ENCODE peak calls at places on chromosomes 3 and 15, in seven cellular contexts. F, A, I, Y, M, T and D are unnamed samples. For H3K36me3, the result is how much of the 10 kb centered on the place peaks cover.

GRCh38 chr3:179882322-179882721 is 154.4 kb downstream of the PEX5L start:
- DNase-seq in Y (peak), M (no peak), F (no peak), T (no peak), I (no peak), A (no peak), D (no peak)

GRCh38 chr3:55245391-55245790 is 241.7 kb downstream of the WNT5A start:
- DNase-seq in I (no peak), T (no peak), Y (no peak), M (no peak), A (no peak), F (no peak), D (no peak)

GRCh38 chr3:73602171-73602570 is 22.6 kb downstream of the PDZRN3 start:
- DNase-seq in I (no peak), A (no peak), Y (peak), M (no peak), F (peak), T (no peak), D (peak)

GRCh38 chr15:79403501-79403900 is 28.6 kb upstream of the MINAR1 start:
- DNase-seq in Y (peak), F (peak), A (no peak), M (no peak), T (no peak), I (no peak), D (no peak)

GRCh38 chr15:100061944-100062343 is 279.8 kb downstream of the ADAMTS17 start:
- DNase-seq in T (no peak), F (no peak), M (no peak), I (no peak), Y (no peak), A (no peak), D (no peak)

GRCh38 chr3:59563072-59563605 is 513.3 kb upstream of the CFAP20DC start:
- DNase-seq in T (no peak), A (no peak), M (peak), I (no peak), F (peak), Y (peak), D (no peak)

GRCh38 chr15:74314897-74315438 is 52.5 kb downstream of the CYP11A1 start:
- DNase-seq in T (no peak), F (no peak), Y (peak), I (no peak), M (no peak), A (no peak), D (no peak)

GRCh38 chr15:58528197-58528870 is 96.5 kb downstream of the LIPC start:
- DNase-seq in F (peak), M (no peak), I (no peak), T (peak), A (no peak), Y (peak), D (peak)

GRCh38 chr3:177960014-177960413 is 576.2 kb upstream of the KCNMB2 start:
- DNase-seq in Y (peak), M (no peak), I (no peak), T (no peak), F (peak), A (no peak), D (peak)

GRCh38 chr3:126571078-126571477 is 12.3 kb upstream of the C3orf22 start:
- DNase-seq in A (no peak), Y (no peak), M (peak), I (no peak), F (no peak), T (no peak), D (no peak)

GRCh38 chr15:57218826-57219576 is 157.3 kb upstream of the CGNL1 start:
- DNase-seq in T (no peak), F (peak), Y (peak), A (no peak), I (no peak), M (no peak), D (peak)

GRCh38 chr15:57367556-57367955 is 8.7 kb upstream of the CGNL1 start:
- DNase-seq in M (no peak), F (no peak), Y (peak), A (no peak), T (no peak), I (no peak), D (no peak)

GRCh38 chr3:134991472-134992010 is 196.5 kb downstream of the EPHB1 start:
- DNase-seq in F (no peak), Y (no peak), T (no peak), A (no peak), I (no peak), M (no peak), D (no peak)

GRCh38 chr3:53134631-53135232 is 4.5 kb upstream of the RFT1 start:
- DNase-seq in F (peak), I (peak), A (peak), Y (peak), M (peak), T (peak), D (peak)

GRCh38 chr3:175193815-175194518 is 334.8 kb downstream of the NAALADL2 start:
- DNase-seq in Y (peak), F (peak), A (no peak), M (peak), I (no peak), T (no peak), D (no peak)

GRCh38 chr3:12924437-12924836 is 83.1 kb upstream of the RPL32 start:
- DNase-seq in T (no peak), F (no peak), M (no peak), I (no peak), Y (no peak), A (no peak), D (no peak)

GRCh38 chr3:124273651-124274050 is 281.7 kb upstream of the ROPN1 start:
- DNase-seq in Y (no peak), F (no peak), A (no peak), I (no peak), M (no peak), T (no peak), D (no peak)

GRCh38 chr3:84194032-84194431 is 764.8 kb upstream of the CADM2 start:
- DNase-seq in T (no peak), A (no peak), I (no peak), Y (no peak), M (no peak), F (no peak), D (no peak)

GRCh38 chr3:118637866-118638265 is 396.8 kb downstream of the IGSF11 start:
- DNase-seq in T (no peak), M (no peak), F (no peak), A (no peak), Y (no peak), I (no peak), D (no peak)

GRCh38 chr3:38264779-38265178 is 833 bp upstream of the SLC22A13 start:
- DNase-seq in F (no peak), M (no peak), Y (no peak), A (no peak), T (no peak), I (no peak), D (no peak)

GRCh38 chr3:71301001-71301400 is 282.5 kb downstream of the FOXP1 start:
- DNase-seq in Y (no peak), M (no peak), T (no peak), I (no peak), A (no peak), F (no peak), D (no peak)

GRCh38 chr15:73325191-73325980 is 43.4 kb downstream of the HCN4 start:
- DNase-seq in Y (no peak), F (no peak), M (peak), A (no peak), I (peak), T (no peak), D (no peak)

GRCh38 chr3:65992106-65992505 is 46.6 kb downstream of the MAGI1 start:
- DNase-seq in I (no peak), Y (peak), F (peak), A (no peak), M (no peak), T (no peak), D (no peak)

GRCh38 chr15:39555885-39556284 is 25.0 kb upstream of the THBS1 start:
- DNase-seq in T (no peak), M (no peak), I (no peak), F (no peak), A (no peak), Y (no peak), D (no peak)

GRCh38 chr3:154972951-154973350 is 107.2 kb upstream of the MME start:
- DNase-seq in T (no peak), F (no peak), A (no peak), Y (peak), M (no peak), I (no peak), D (peak)

GRCh38 chr3:123322866-123323265 is 121.1 kb downstream of the SEC22A start:
- DNase-seq in F (no peak), T (no peak), A (no peak), M (peak), Y (no peak), I (no peak), D (no peak)

GRCh38 chr3:156431334-156432121 is 123.4 kb downstream of the SSR3 start:
- DNase-seq in F (no peak), Y (no peak), M (no peak), I (no peak), A (no peak), T (no peak), D (no peak)

GRCh38 chr3:78754066-78754743 is 1013.6 kb downstream of the ROBO1 start:
- DNase-seq in M (peak), I (no peak), T (no peak), Y (peak), F (no peak), A (no peak), D (peak)

GRCh38 chr3:113124256-113124830 is 87.0 kb upstream of the BOC start:
- DNase-seq in I (no peak), A (no peak), Y (no peak), F (no peak), T (no peak), M (no peak), D (no peak)

GRCh38 chr3:65828706-65829105 is 210.0 kb downstream of the MAGI1 start:
- DNase-seq in A (no peak), I (no peak), F (no peak), T (no peak), M (peak), Y (peak), D (peak)

GRCh38 chr15:88752501-88752900 is 50.7 kb upstream of the ACAN start:
- DNase-seq in M (no peak), Y (no peak), I (no peak), F (no peak), T (no peak), A (no peak), D (no peak)

GRCh38 chr3:165640970-165641369 is 196.3 kb downstream of the BCHE start:
- DNase-seq in M (no peak), I (no peak), T (no peak), F (no peak), Y (no peak), A (no peak), D (no peak)

GRCh38 chr3:25604107-25604805 is 60.5 kb downstream of the TOP2B start:
- DNase-seq in Y (peak), F (peak), A (no peak), M (no peak), T (no peak), I (no peak), D (peak)

GRCh38 chr3:43796041-43796596 is 105.4 kb downstream of the ABHD5 start:
- DNase-seq in F (no peak), I (no peak), A (no peak), T (no peak), M (no peak), Y (no peak), D (no peak)

GRCh38 chr3:101676219-101676764 is 640 bp downstream of the ZBTB11 start:
- DNase-seq in T (peak), M (peak), I (peak), Y (peak), F (peak), A (peak), D (peak)

GRCh38 chr15:69476704-69477473 is 24.3 kb downstream of the RPLP1 start:
- DNase-seq in F (no peak), T (no peak), A (no peak), M (no peak), Y (no peak), I (no peak), D (no peak)

GRCh38 chr3:103052236-103052830 is 617.5 kb downstream of the ZPLD1 start:
- DNase-seq in F (no peak), I (no peak), A (peak), M (no peak), T (peak), Y (peak), D (no peak)

DNA sequence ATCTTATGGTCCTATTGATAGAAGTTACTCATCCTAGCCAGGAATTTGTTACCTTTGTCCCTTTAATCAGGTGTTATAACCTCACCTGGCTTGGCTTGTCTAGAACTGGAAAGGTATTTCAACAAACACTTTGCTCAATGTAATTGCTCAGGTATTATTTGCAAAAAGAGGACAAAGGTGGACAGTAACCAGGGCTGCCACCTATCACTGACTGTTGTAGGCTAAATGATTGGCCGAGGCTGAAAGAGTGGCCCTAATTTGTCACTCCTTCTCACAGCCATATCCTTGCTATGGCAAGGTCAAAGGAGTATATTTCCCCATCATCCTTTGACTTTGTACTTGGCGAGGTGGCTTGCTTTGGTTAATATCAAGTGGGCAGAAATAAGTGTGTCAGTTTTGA is 2.7 kb upstream of the SELENOS start:
- DNase-seq in I (no peak), T (no peak), F (no peak), Y (no peak), M (peak), A (no peak), D (no peak)
- H3K36me3 ChIP-seq in I (half or more), T (under half), F (half or more), Y (under half), M (half or more), A (under half), D (under half)

GRCh38 chr15:70710714-70711113 is 52.6 kb downstream of the UACA start:
- DNase-seq in F (no peak), I (no peak), A (no peak), M (no peak), T (no peak), Y (no peak), D (no peak)
- H3K36me3 ChIP-seq in F (under half), I (under half), A (under half), M (under half), T (under half), Y (under half), D (under half)

DNA sequence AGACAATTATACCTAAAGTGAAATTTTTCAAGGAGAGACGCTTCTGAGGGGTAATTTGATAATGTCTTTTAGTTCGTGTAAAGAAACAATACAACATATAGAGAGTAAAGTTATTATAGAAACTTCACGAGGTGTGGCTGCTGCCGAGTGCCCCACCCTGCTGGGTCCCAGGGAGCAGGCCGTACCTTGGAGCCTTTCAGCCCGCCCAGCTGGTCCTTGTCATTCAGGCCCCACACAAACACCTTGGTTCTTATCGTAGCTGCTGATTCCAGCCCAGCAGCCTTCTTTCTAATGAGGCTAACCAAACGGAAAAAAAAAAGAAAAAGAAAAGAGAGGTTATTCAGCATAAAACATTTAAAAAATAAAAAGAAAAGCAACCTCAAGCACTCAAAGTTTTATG is 83.1 kb upstream of the OCA2 start:
- DNase-seq in Y (no peak), T (peak), I (no peak), F (no peak), A (no peak), M (no peak), D (no peak)
- H3K36me3 ChIP-seq in Y (under half), T (under half), I (half or more), F (half or more), A (under half), M (under half), D (under half)

DNA sequence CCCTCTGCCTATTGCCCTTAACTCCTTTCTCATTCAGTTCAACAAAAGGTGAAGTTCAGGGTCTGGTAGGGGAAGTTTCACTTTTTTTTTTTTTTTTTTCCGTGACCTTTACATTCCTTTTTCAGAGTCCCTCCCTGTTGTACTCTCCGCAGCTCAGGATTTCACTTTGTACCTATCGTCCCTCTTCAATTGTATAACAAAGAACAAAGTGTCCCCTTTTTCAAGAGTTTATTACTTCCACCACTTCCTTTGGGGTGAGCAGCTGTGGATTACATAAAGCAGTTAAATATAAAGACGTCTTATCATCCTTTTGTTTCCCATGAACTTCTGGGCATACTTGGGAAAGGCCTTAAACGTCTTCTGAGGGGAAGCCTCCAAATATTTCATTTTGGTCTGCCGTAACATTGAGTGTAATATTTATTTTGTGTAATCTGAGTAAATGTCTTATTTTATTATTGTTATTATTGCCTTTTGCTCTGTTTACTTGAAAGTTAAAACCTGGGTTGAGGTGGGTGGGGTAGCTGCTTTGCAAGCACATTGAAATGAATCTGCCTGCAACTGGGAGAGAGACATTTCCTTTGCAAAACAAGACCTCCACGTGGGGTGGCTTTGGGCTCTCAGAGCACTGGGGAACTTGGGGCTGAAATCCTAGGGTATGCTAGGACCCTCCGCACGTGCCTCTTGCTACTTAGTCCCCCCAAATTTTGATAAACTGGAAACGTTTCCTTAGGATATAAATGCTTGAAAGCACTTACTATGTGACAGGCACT is 169.3 kb downstream of the MCTP2 start:
- DNase-seq in A (no peak), M (no peak), I (no peak), Y (no peak), F (no peak), T (no peak), D (no peak)
- H3K36me3 ChIP-seq in A (under half), M (under half), I (under half), Y (under half), F (under half), T (under half), D (under half)

GRCh38 chr15:90814193-90814811 is 54.1 kb upstream of the FURIN start:
- DNase-seq in F (peak), M (peak), T (no peak), I (no peak), Y (peak), A (no peak), D (peak)
- H3K36me3 ChIP-seq in F (under half), M (under half), T (under half), I (under half), Y (under half), A (under half), D (under half)